ENCODE peak calls at places on chromosomes 4 and X, in seven cellular contexts. One of them, this sample, is unnamed.

GRCh38 chr4:67134616-67135015 is 410.7 kb downstream of the CENPC start:
- DNase-seq in dermis microvascular lymphatic vessel endothelial cell: peak
- DNase-seq in M059J: no peak
- DNase-seq in AG10803: no peak
- DNase-seq in left lung: no peak
- DNase-seq in stimulated activated CD4-positive, alpha-beta T cell treated with anti-CD3 and anti-CD28 coated beads, TNF-alpha, amount 100 ng/mL, for 48 hours: no peak
- DNase-seq in sciatic nerve: no peak
- DNase-seq in this sample: no peak

GRCh38 chr4:8467016-8467415 is 26.4 kb downstream of the TRMT44 start:
- DNase-seq in dermis microvascular lymphatic vessel endothelial cell: no peak
- DNase-seq in M059J: no peak
- DNase-seq in AG10803: no peak
- DNase-seq in left lung: no peak
- DNase-seq in stimulated activated CD4-positive, alpha-beta T cell treated with anti-CD3 and anti-CD28 coated beads, TNF-alpha, amount 100 ng/mL, for 48 hours: no peak
- DNase-seq in sciatic nerve: no peak
- DNase-seq in this sample: no peak

GRCh38 chrX:145405012-145405411 is 157.7 kb downstream of the SPANXN1 start:
- DNase-seq in dermis microvascular lymphatic vessel endothelial cell: peak
- DNase-seq in M059J: peak
- DNase-seq in AG10803: peak
- DNase-seq in left lung: no peak
- DNase-seq in stimulated activated CD4-positive, alpha-beta T cell treated with anti-CD3 and anti-CD28 coated beads, TNF-alpha, amount 100 ng/mL, for 48 hours: no peak
- DNase-seq in sciatic nerve: no peak
- DNase-seq in this sample: no peak

GRCh38 chr4:109588176-109588575 is 28.1 kb downstream of the MCUB start:
- DNase-seq in dermis microvascular lymphatic vessel endothelial cell: peak
- DNase-seq in M059J: no peak
- DNase-seq in AG10803: no peak
- DNase-seq in left lung: no peak
- DNase-seq in stimulated activated CD4-positive, alpha-beta T cell treated with anti-CD3 and anti-CD28 coated beads, TNF-alpha, amount 100 ng/mL, for 48 hours: peak
- DNase-seq in sciatic nerve: no peak
- DNase-seq in this sample: no peak

GRCh38 chr4:37780444-37781133 is 45.9 kb upstream of the PGM2 start:
- DNase-seq in dermis microvascular lymphatic vessel endothelial cell: peak
- DNase-seq in M059J: no peak
- DNase-seq in AG10803: peak
- DNase-seq in left lung: no peak
- DNase-seq in stimulated activated CD4-positive, alpha-beta T cell treated with anti-CD3 and anti-CD28 coated beads, TNF-alpha, amount 100 ng/mL, for 48 hours: no peak
- DNase-seq in sciatic nerve: no peak
- DNase-seq in this sample: no peak

GRCh38 chr4:153502584-153502983 is 36.4 kb downstream of the TMEM131L start:
- DNase-seq in dermis microvascular lymphatic vessel endothelial cell: no peak
- DNase-seq in M059J: no peak
- DNase-seq in AG10803: no peak
- DNase-seq in left lung: no peak
- DNase-seq in stimulated activated CD4-positive, alpha-beta T cell treated with anti-CD3 and anti-CD28 coated beads, TNF-alpha, amount 100 ng/mL, for 48 hours: no peak
- DNase-seq in sciatic nerve: no peak
- DNase-seq in this sample: no peak

GRCh38 chr4:2795558-2796260 is 2.8 kb downstream of the SH3BP2 start:
- DNase-seq in dermis microvascular lymphatic vessel endothelial cell: peak
- DNase-seq in M059J: no peak
- DNase-seq in AG10803: no peak
- DNase-seq in left lung: peak
- DNase-seq in stimulated activated CD4-positive, alpha-beta T cell treated with anti-CD3 and anti-CD28 coated beads, TNF-alpha, amount 100 ng/mL, for 48 hours: no peak
- DNase-seq in sciatic nerve: peak
- DNase-seq in this sample: peak

GRCh38 chr4:166042510-166043055 is 169.5 kb downstream of the TLL1 start:
- DNase-seq in dermis microvascular lymphatic vessel endothelial cell: peak
- DNase-seq in M059J: peak
- DNase-seq in AG10803: no peak
- DNase-seq in left lung: no peak
- DNase-seq in stimulated activated CD4-positive, alpha-beta T cell treated with anti-CD3 and anti-CD28 coated beads, TNF-alpha, amount 100 ng/mL, for 48 hours: no peak
- DNase-seq in sciatic nerve: no peak
- DNase-seq in this sample: no peak

GRCh38 chr4:169369634-169370033 is 98.9 kb upstream of the SH3RF1 start:
- DNase-seq in dermis microvascular lymphatic vessel endothelial cell: peak
- DNase-seq in M059J: no peak
- DNase-seq in AG10803: no peak
- DNase-seq in left lung: no peak
- DNase-seq in stimulated activated CD4-positive, alpha-beta T cell treated with anti-CD3 and anti-CD28 coated beads, TNF-alpha, amount 100 ng/mL, for 48 hours: no peak
- DNase-seq in sciatic nerve: no peak
- DNase-seq in this sample: no peak

GRCh38 chrX:103756736-103757135 is 19.9 kb upstream of the PLP1 start:
- DNase-seq in dermis microvascular lymphatic vessel endothelial cell: no peak
- DNase-seq in M059J: no peak
- DNase-seq in AG10803: no peak
- DNase-seq in left lung: no peak
- DNase-seq in stimulated activated CD4-positive, alpha-beta T cell treated with anti-CD3 and anti-CD28 coated beads, TNF-alpha, amount 100 ng/mL, for 48 hours: no peak
- DNase-seq in sciatic nerve: no peak
- DNase-seq in this sample: peak

GRCh38 chr4:120085705-120086104 is 19.1 kb upstream of the MAD2L1 start:
- DNase-seq in dermis microvascular lymphatic vessel endothelial cell: no peak
- DNase-seq in M059J: peak
- DNase-seq in AG10803: no peak
- DNase-seq in left lung: no peak
- DNase-seq in stimulated activated CD4-positive, alpha-beta T cell treated with anti-CD3 and anti-CD28 coated beads, TNF-alpha, amount 100 ng/mL, for 48 hours: no peak
- DNase-seq in sciatic nerve: no peak
- DNase-seq in this sample: no peak

GRCh38 chrX:39946822-39947221 is 150.9 kb downstream of the BCOR start:
- DNase-seq in dermis microvascular lymphatic vessel endothelial cell: peak
- DNase-seq in M059J: peak
- DNase-seq in AG10803: peak
- DNase-seq in left lung: no peak
- DNase-seq in stimulated activated CD4-positive, alpha-beta T cell treated with anti-CD3 and anti-CD28 coated beads, TNF-alpha, amount 100 ng/mL, for 48 hours: no peak
- DNase-seq in sciatic nerve: no peak
- DNase-seq in this sample: no peak

GRCh38 chr4:7419961-7420660 is 14.6 kb downstream of the PSAPL1 start:
- DNase-seq in dermis microvascular lymphatic vessel endothelial cell: no peak
- DNase-seq in M059J: no peak
- DNase-seq in AG10803: no peak
- DNase-seq in left lung: peak
- DNase-seq in stimulated activated CD4-positive, alpha-beta T cell treated with anti-CD3 and anti-CD28 coated beads, TNF-alpha, amount 100 ng/mL, for 48 hours: no peak
- DNase-seq in sciatic nerve: peak
- DNase-seq in this sample: peak

GRCh38 chrX:38233891-38234807 is 13.5 kb upstream of the SRPX start:
- DNase-seq in dermis microvascular lymphatic vessel endothelial cell: no peak
- DNase-seq in M059J: peak
- DNase-seq in AG10803: peak
- DNase-seq in left lung: no peak
- DNase-seq in stimulated activated CD4-positive, alpha-beta T cell treated with anti-CD3 and anti-CD28 coated beads, TNF-alpha, amount 100 ng/mL, for 48 hours: no peak
- DNase-seq in sciatic nerve: no peak
- DNase-seq in this sample: no peak